ENCODE peak calls at places on chromosomes 5 and 9, in five cellular contexts. V, R, U, B and Z are unnamed samples.

GRCh38 chr5:56409331-56410190 is 176.4 kb upstream of the ANKRD55 start:
- DNase-seq in V (peak), R (peak), U (no peak), B (peak), Z (no peak)

GRCh38 chr5:75465480-75465879 is 45.9 kb downstream of the CERT1 start:
- DNase-seq in V (no peak), R (no peak), U (no peak), B (peak), Z (no peak)

GRCh38 chr9:94860678-94861588 is 134.4 kb downstream of the AOPEP start:
- DNase-seq in V (no peak), R (peak), U (no peak), B (peak), Z (no peak)

GRCh38 chr5:168315991-168316578 is 24.6 kb downstream of the WWC1 start:
- DNase-seq in V (peak), R (no peak), U (no peak), B (no peak), Z (peak)

GRCh38 chr9:135255033-135255842 is 167.8 kb downstream of the OLFM1 start:
- DNase-seq in V (no peak), R (no peak), U (peak), B (no peak), Z (no peak)

GRCh38 chr5:148091991-148092964 is 28.5 kb downstream of the SPINK5 start:
- DNase-seq in V (no peak), R (no peak), U (no peak), B (no peak), Z (no peak)

GRCh38 chr9:35605336-35606137 is 475 bp downstream of the TESK1 start:
- DNase-seq in V (peak), R (no peak), U (peak), B (peak), Z (no peak)

GRCh38 chr9:94168203-94169000 is 84.1 kb downstream of the PTPDC1 start:
- DNase-seq in V (peak), R (no peak), U (no peak), B (no peak), Z (no peak)

GRCh38 chr5:135999396-136000139 is 29.2 kb upstream of the TGFBI start:
- DNase-seq in V (peak), R (no peak), U (no peak), B (peak), Z (no peak)

GRCh38 chr9:81609782-81610738 is 79.3 kb downstream of the TLE1 start:
- DNase-seq in V (no peak), R (no peak), U (no peak), B (peak), Z (no peak)

GRCh38 chr9:134522976-134523375 is 118.6 kb upstream of the COL5A1 start:
- DNase-seq in V (no peak), R (no peak), U (no peak), B (no peak), Z (no peak)

GRCh38 chr9:71590362-71590761 is 178.0 kb downstream of the CEMIP2 start:
- DNase-seq in V (no peak), R (no peak), U (no peak), B (no peak), Z (no peak)

GRCh38 chr5:178290376-178290775 is 57.8 kb upstream of the PHYKPL start:
- DNase-seq in V (no peak), R (no peak), U (no peak), B (no peak), Z (no peak)

GRCh38 chr9:81573415-81574321 is 115.7 kb downstream of the TLE1 start:
- DNase-seq in V (no peak), R (no peak), U (no peak), B (no peak), Z (no peak)

GRCh38 chr9:137298401-137298982 is 3.6 kb downstream of the NRARP start:
- DNase-seq in V (no peak), R (no peak), U (no peak), B (peak), Z (peak)

GRCh38 chr5:73278693-73279092 is 105.7 kb downstream of the TMEM174 start:
- DNase-seq in V (peak), R (no peak), U (no peak), B (no peak), Z (no peak)

GRCh38 chr5:133406208-133406607 is 206.1 kb downstream of the FSTL4 start:
- DNase-seq in V (no peak), R (no peak), U (no peak), B (no peak), Z (no peak)

GRCh38 chr9:75798484-75798883 is 92.0 kb upstream of the PCSK5 start:
- DNase-seq in V (no peak), R (no peak), U (no peak), B (no peak), Z (no peak)

GRCh38 chr9:125655074-125655633 is 51.9 kb downstream of the MAPKAP1 start:
- DNase-seq in V (no peak), R (no peak), U (no peak), B (no peak), Z (no peak)

GRCh38 chr9:85213650-85214607 is 527.8 kb downstream of the AGTPBP1 start:
- DNase-seq in V (no peak), R (no peak), U (no peak), B (no peak), Z (no peak)

GRCh38 chr5:139696894-139697658 is 48.9 kb downstream of the CXXC5 start:
- DNase-seq in V (peak), R (peak), U (peak), B (peak), Z (peak)

GRCh38 chr5:67831081-67831480 is 384.5 kb upstream of the PIK3R1 start:
- DNase-seq in V (no peak), R (no peak), U (no peak), B (no peak), Z (no peak)

GRCh38 chr9:21160178-21160577 is 6.3 kb downstream of the IFNA21 start:
- DNase-seq in V (peak), R (no peak), U (no peak), B (peak), Z (no peak)

GRCh38 chr5:149903441-149903840 is 41.2 kb downstream of the PDE6A start:
- DNase-seq in V (no peak), R (no peak), U (no peak), B (no peak), Z (no peak)

GRCh38 chr5:149904293-149904886 is 40.2 kb downstream of the PDE6A start:
- DNase-seq in V (no peak), R (no peak), U (peak), B (no peak), Z (no peak)

GRCh38 chr5:149900390-149900789 is 44.2 kb downstream of the PDE6A start:
- DNase-seq in V (no peak), R (no peak), U (no peak), B (no peak), Z (no peak)

GRCh38 chr5:149901511-149901910 is 43.1 kb downstream of the PDE6A start:
- DNase-seq in V (no peak), R (no peak), U (no peak), B (no peak), Z (no peak)

GRCh38 chr5:149902177-149902576 is 42.4 kb downstream of the PDE6A start:
- DNase-seq in V (no peak), R (no peak), U (peak), B (no peak), Z (no peak)
- TF ChIP-seq CTCF in V (no peak), R (no peak), U (peak), B (peak), Z (no peak)

DNA sequence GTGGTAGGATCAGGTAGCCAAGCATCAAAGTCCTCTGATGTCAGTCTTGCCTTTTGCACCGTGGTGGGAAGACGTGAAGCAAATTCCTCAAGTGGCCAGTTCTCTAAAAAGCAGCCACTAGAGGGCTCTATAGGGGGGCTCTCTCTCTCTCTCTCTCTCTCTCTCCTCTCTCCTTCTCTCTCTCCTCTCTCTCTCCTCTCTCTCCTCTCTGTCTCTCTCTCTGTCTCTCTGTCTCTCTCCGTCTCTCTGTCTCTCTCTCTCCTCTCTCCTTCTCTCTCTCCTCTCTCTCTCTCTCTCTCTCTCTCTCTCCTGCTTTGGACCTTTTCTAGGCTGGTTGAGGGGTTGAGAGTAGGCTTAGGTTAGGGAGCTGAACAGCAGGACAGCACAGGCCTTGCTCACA is 13.9 kb upstream of the OSMR start:
- DNase-seq in V (peak), R (no peak), U (peak), B (peak), Z (no peak)
- TF ChIP-seq CTCF in V (peak), R (peak), U (peak), B (peak), Z (peak)

GRCh38 chr5:152907488-152908245 is 502.6 kb upstream of the NMUR2 start:
- DNase-seq in V (no peak), R (no peak), U (no peak), B (no peak), Z (no peak)

DNA sequence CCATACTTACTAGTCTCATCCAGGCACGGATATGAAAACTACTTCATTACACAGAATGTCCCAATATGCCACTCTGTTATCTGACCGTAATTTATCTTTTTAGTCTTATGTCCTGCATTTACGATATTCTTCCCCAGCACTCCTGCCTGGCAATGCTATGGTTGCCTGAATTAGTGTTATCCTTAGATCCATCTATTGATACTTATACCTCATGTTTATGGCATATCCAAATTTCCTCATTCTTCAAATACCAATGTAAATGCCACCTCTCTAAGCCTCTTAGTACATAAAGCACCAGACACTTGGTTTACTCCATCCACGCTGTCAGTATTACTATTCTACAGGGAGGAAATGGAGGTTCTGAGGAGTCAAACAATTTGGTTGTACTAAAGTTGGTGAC is 507.8 kb upstream of the NMUR2 start:
- DNase-seq in V (no peak), R (no peak), U (no peak), B (no peak), Z (no peak)
- TF ChIP-seq CTCF in V (no peak), R (no peak), U (no peak), B (no peak), Z (no peak)

GRCh38 chr9:122173670-122174069 is 14.0 kb downstream of the MORN5 start:
- DNase-seq in V (no peak), R (no peak), U (no peak), B (no peak), Z (no peak)

GRCh38 chr9:122176916-122177315 is 17.2 kb downstream of the MORN5 start:
- DNase-seq in V (no peak), R (no peak), U (no peak), B (no peak), Z (no peak)

GRCh38 chr9:122168356-122168755 is 8.6 kb downstream of the MORN5 start:
- DNase-seq in V (no peak), R (no peak), U (no peak), B (no peak), Z (no peak)

DNA sequence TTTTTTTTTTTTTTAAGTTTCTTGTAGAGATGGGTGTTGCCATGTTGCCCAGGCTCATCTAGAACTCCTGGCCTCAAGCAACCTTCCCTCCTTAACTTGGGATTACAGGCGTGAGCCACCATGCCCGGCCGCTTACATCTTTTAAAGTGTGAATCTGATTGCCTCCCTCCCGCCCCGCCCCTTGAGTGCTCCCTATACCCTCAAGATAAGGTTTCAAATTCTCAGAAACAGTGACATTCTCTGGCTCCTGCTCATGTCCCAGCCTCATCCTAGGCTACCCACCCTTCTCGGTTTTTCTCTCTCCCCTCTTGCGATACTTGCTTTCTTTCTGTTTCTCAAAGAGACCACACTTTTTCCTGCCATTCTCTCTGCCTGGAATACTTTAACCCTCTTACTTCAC is 12.4 kb downstream of the MORN5 start:
- DNase-seq in V (no peak), R (no peak), U (no peak), B (no peak), Z (no peak)
- TF ChIP-seq CTCF in V (no peak), R (no peak), U (no peak), B (no peak), Z (no peak)